ENCODE peak calls at places on chromosomes 5 and 9, in six cellular contexts. X is left cardiac atrium, K is GM12891, D is anterior cingulate cortex, P is HCEC 1CT, Z is ecto neural progenitor cell. L is an unnamed sample.
A peak's percentile ranks its signal among the peaks of the same experiment; 100 is the strongest.

GRCh38 chr5:79146352-79146751 is 34.7 kb downstream of the BHMT start:
- DNase-seq in X (no peak), K (no peak), D (no peak), P (no peak), Z (no peak), L (no peak)

GRCh38 chr5:159469496-159470370 is 139.4 kb upstream of the IL12B start:
- DNase-seq in X (no peak), K (no peak), D (no peak), P (no peak), Z (no peak), L (no peak)

GRCh38 chr5:95924720-95925119 is 36.9 kb downstream of the ELL2 start:
- DNase-seq in X (no peak), K (no peak), D (no peak), P (peak; percentile 66), Z (no peak), L (no peak)

GRCh38 chr5:141858084-141858765 is 20.0 kb downstream of the PCDH1 start:
- DNase-seq in X (no peak), K (no peak), D (no peak), P (no peak), Z (no peak), L (no peak)

GRCh38 chr5:141753971-141754713 is 72.1 kb upstream of the ARAP3 start:
- DNase-seq in X (no peak), K (no peak), D (no peak), P (peak; percentile 17), Z (peak; percentile 67), L (no peak)

GRCh38 chr9:101462558-101462957 is 27.0 kb upstream of the ALDOB start:
- DNase-seq in X (no peak), K (no peak), D (no peak), P (peak; percentile 87), Z (no peak), L (no peak)

GRCh38 chr5:39869396-39869795 is 444.6 kb upstream of the DAB2 start:
- DNase-seq in X (no peak), K (no peak), D (no peak), P (no peak), Z (no peak), L (no peak)

GRCh38 chr5:116575635-116576042 is 1.0 kb upstream of the SEMA6A start:
- DNase-seq in X (no peak), K (peak; percentile 5), D (no peak), P (no peak), Z (peak; percentile 65), L (peak; percentile 9)

GRCh38 chr9:135773094-135773493 is 71.1 kb downstream of the KCNT1 start:
- DNase-seq in X (no peak), K (no peak), D (no peak), P (no peak), Z (no peak), L (no peak)

GRCh38 chr5:61596265-61596664 is 264.2 kb downstream of the ZSWIM6 start:
- DNase-seq in X (no peak), K (no peak), D (no peak), P (no peak), Z (no peak), L (no peak)

GRCh38 chr9:74025402-74025894 is 471.7 kb upstream of the RORB start:
- DNase-seq in X (no peak), K (no peak), D (no peak), P (peak; percentile 93), Z (no peak), L (no peak)

GRCh38 chr5:3522491-3522890 is 73.1 kb upstream of the IRX1 start:
- DNase-seq in X (no peak), K (no peak), D (no peak), P (no peak), Z (peak; percentile 18), L (no peak)

GRCh38 chr9:133854785-133855184 is 116.6 kb upstream of the SARDH start:
- DNase-seq in X (no peak), K (no peak), D (no peak), P (no peak), Z (no peak), L (no peak)

GRCh38 chr9:34185778-34186551 is 7.1 kb downstream of the UBAP1 start:
- DNase-seq in X (peak; percentile 52), K (peak; percentile 25), D (no peak), P (peak; percentile 94), Z (no peak), L (no peak)

GRCh38 chr9:123191660-123192059 is 76.7 kb downstream of the STRBP start:
- DNase-seq in X (no peak), K (no peak), D (no peak), P (no peak), Z (no peak), L (no peak)

GRCh38 chr5:158124606-158125316 is 265.8 kb upstream of the CLINT1 start:
- DNase-seq in X (no peak), K (no peak), D (no peak), P (no peak), Z (no peak), L (no peak)

GRCh38 chr5:149841844-149842793 is 102.5 kb downstream of the PDE6A start:
- DNase-seq in X (no peak), K (no peak), D (no peak), P (no peak), Z (no peak), L (no peak)